ENCODE peak calls at places on chromosomes 13 and 19, in ten cellular contexts. C is HS-5; T is anterior cingulate cortex; G is substantia nigra; Y is stimulated activated CD4-positive, alpha-beta T cell treated with anti-CD3 and anti-CD28 coated beads, Interleukin-1b, Interleukin-23, amount 100 ng/mL, for 4 hours; L is COR-L47; F is activated T-cell treated with anti-CD3 and anti-CD28 coated beads for 4 hours; E is EH; O is activated CD4-positive, alpha-beta T cell treated with anti-CD3 and anti-CD28 coated beads, Interleukin-2, amount 50 U/mL, for 4 hours; W is HS-27A. A is an unnamed sample.

GRCh38 chr13:58712191-58712590 is 1080.6 kb downstream of the PCDH17 start:
- DNase-seq in E (no peak), Y (no peak), C (no peak), F (no peak), O (no peak), L (no peak), W (peak; percentile 7), T (no peak), G (no peak), A (no peak)

GRCh38 chr19:1357695-1358094 is 26.0 kb upstream of the NDUFS7 start:
- DNase-seq in G (no peak), W (no peak), E (no peak), Y (no peak), L (peak; percentile 67), O (no peak), F (no peak), T (no peak), C (no peak), A (no peak)

GRCh38 chr19:48152552-48152951 is 17.6 kb downstream of the LIG1 start:
- DNase-seq in Y (peak; percentile 73), C (peak; percentile 29), L (peak; percentile 13), O (peak; percentile 66), E (peak; percentile 68), W (peak; percentile 31), G (peak; percentile 10), F (peak; percentile 59), T (peak; percentile 32), A (peak; percentile 80)

GRCh38 chr13:100254002-100254401 is 165.1 kb downstream of the PCCA start:
- DNase-seq in Y (no peak), W (no peak), E (no peak), F (no peak), T (no peak), C (no peak), G (no peak), L (no peak), O (no peak), A (no peak)

GRCh38 chr19:33441828-33442227 is 68.3 kb downstream of the CEBPG start:
- DNase-seq in F (no peak), W (no peak), L (no peak), T (no peak), E (no peak), O (no peak), C (no peak), G (no peak), Y (no peak), A (no peak)

GRCh38 chr19:13118424-13119193 is 545 bp downstream of the NACC1 start:
- DNase-seq in T (no peak), L (no peak), E (peak; percentile 71), O (no peak), W (no peak), C (no peak), F (no peak), Y (no peak), G (no peak), A (peak; percentile 82)

GRCh38 chr13:52371736-52372247 is 34.2 kb downstream of the THSD1 start:
- DNase-seq in C (no peak), O (no peak), L (no peak), Y (no peak), E (peak; percentile 59), F (no peak), W (no peak), G (no peak), T (no peak), A (no peak)

GRCh38 chr19:36079389-36079788 is 24.7 kb downstream of the WDR62 start:
- DNase-seq in G (no peak), C (no peak), W (no peak), O (no peak), F (no peak), E (no peak), T (no peak), Y (no peak), L (no peak), A (no peak)

GRCh38 chr13:44210525-44210924 is 163.1 kb upstream of the SERP2 start:
- DNase-seq in F (no peak), L (no peak), G (no peak), E (no peak), T (no peak), C (no peak), W (no peak), Y (no peak), O (no peak), A (no peak)

GRCh38 chr19:41735071-41735623 is 20.2 kb upstream of the CEACAM6 start:
- DNase-seq in Y (no peak), T (no peak), E (no peak), O (no peak), C (no peak), L (no peak), G (no peak), W (no peak), F (no peak), A (no peak)

A was measured in GM13976.